ENCODE peak calls at places on chromosomes 16 and 17, in nine cellular contexts. T, F, W, Y, M, H, R, A and B are unnamed samples.

GRCh38 chr16:31700200-31700529 is 172.5 kb downstream of the AHSP start:
- DNase-seq in T (no peak), F (no peak), W (no peak), Y (peak), M (no peak), H (no peak), R (no peak), A (no peak), B (no peak)

GRCh38 chr17:6651483-6652452 is at the start of the genes C17orf100 and MED31:
- DNase-seq in T (peak), F (peak), W (peak), Y (peak), M (peak), H (peak), R (peak), A (peak), B (peak)

GRCh38 chr16:57386381-57386951 is 14.2 kb downstream of the CX3CL1 start:
- DNase-seq in T (no peak), F (no peak), W (no peak), Y (no peak), M (no peak), H (no peak), R (no peak), A (no peak), B (no peak)

GRCh38 chr17:57954421-57955182 is 610 bp downstream of the CUEDC1 start:
- DNase-seq in T (peak), F (no peak), W (peak), Y (peak), M (peak), H (no peak), R (peak), A (peak), B (no peak)

GRCh38 chr16:83433201-83433600 is 374.6 kb upstream of the HSBP1 start:
- DNase-seq in T (no peak), F (no peak), W (no peak), Y (no peak), M (no peak), H (no peak), R (no peak), A (no peak), B (no peak)

GRCh38 chr17:31820691-31821435 is 38.2 kb downstream of the COPRS start:
- DNase-seq in T (no peak), F (no peak), W (no peak), Y (no peak), M (no peak), H (no peak), R (no peak), A (no peak), B (no peak)

GRCh38 chr16:2773188-2773968 is 3.7 kb downstream of the ELOB start:
- DNase-seq in T (no peak), F (no peak), W (no peak), Y (peak), M (no peak), H (no peak), R (no peak), A (no peak), B (no peak)

GRCh38 chr16:56481468-56482112 is 30.2 kb downstream of the OGFOD1 start:
- DNase-seq in T (no peak), F (no peak), W (no peak), Y (no peak), M (no peak), H (no peak), R (no peak), A (no peak), B (no peak)

DNA sequence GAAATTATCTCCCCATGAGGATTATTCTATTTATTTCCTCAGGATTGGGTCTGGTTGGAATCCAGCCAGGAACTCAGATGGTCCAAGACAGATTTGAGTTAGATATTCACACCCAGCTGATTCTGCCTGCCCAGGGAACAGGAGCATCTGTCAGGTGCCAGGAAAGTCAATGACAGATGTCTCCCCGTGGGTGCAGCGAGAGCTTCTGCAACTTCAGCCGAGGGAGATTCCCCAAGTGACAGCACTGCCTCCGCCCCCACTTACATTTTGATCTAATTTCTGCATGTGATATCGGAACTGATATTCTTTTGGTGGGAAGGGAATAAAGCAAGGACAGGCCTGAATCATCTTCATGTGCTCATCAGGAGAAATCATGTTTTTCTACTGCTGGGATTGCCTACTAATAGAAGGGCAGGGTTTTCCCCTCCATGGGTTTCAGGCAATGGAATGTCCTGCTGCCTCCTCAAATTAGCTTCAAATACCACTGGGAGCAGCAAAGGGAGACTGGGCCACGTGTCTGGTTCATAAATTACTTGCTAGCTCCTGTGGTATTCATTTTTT is 15.7 kb upstream of the DHX8 start:
- DNase-seq in T (no peak), F (no peak), W (no peak), Y (no peak), M (no peak), H (no peak), R (no peak), A (peak), B (no peak)
- H3K27ac ChIP-seq in T (no peak), F (no peak), W (no peak), Y (no peak), M (no peak), H (no peak), R (no peak), A (no peak), B (no peak)

DNA sequence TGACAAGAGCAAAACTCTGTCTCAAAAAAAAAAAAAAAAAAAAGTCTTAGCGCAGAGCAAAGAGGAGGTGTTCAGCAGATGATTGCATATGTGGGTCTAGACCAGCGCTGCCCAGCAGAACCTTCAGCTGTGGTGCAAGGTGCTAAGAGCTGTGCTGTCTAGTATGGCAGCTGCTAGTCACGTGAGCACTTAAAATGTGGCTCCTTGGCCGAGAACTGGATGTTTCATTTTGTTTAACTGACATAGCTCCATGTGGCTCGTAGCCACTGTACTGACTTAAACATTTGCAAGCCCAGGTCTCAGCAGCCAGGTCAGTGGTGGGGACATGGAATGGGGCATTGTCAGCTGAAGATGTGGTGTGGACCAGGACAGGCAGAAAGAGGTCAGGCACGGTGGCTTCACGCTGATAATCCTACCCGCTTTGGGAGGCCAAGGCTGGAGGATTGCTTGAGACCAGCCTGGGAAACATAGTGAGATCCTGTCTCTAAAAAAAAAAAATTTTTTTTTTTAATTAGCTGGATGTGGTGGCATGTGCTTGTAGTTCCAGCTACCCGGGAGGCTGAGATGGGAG is 9.2 kb downstream of the C1QTNF1 start:
- DNase-seq in T (peak), F (no peak), W (no peak), Y (no peak), M (no peak), H (no peak), R (no peak), A (no peak), B (no peak)
- H3K27ac ChIP-seq in T (peak), F (no peak), W (no peak), Y (no peak), M (peak), H (no peak), R (no peak), A (no peak), B (no peak)

DNA sequence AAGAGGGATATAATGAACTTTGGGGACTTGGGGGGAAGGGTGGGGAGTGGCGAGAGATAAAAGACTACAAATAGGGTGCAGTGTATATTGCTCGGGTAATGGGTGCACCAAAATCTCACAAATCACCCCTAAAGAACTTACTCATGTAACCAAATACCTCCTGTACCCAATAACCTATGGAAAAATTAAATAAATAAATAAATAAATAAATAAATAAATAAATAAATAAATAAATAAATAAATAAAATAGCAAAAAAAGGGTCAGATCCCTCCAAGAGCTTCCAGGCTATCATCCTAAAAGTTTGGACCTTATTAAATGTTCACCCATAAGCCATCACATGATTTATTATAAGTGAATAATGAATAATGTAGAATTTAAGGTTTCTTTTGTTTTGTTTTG is 636.1 kb upstream of the C16orf82 start:
- DNase-seq in T (no peak), F (no peak), W (no peak), Y (no peak), M (no peak), H (no peak), R (no peak), A (no peak), B (no peak)
- H3K27ac ChIP-seq in T (no peak), F (no peak), W (no peak), Y (no peak), M (no peak), H (no peak), R (no peak), A (no peak), B (no peak)

GRCh38 chr17:69539781-69540319 is 125.4 kb downstream of the MAP2K6 start:
- DNase-seq in T (no peak), F (peak), W (no peak), Y (no peak), M (no peak), H (no peak), R (no peak), A (no peak), B (no peak)

GRCh38 chr17:69538795-69539194 is 124.3 kb downstream of the MAP2K6 start:
- DNase-seq in T (no peak), F (no peak), W (no peak), Y (no peak), M (no peak), H (no peak), R (no peak), A (no peak), B (no peak)

GRCh38 chr17:69539274-69539673 is 124.8 kb downstream of the MAP2K6 start:
- DNase-seq in T (no peak), F (no peak), W (no peak), Y (no peak), M (no peak), H (no peak), R (no peak), A (no peak), B (no peak)

GRCh38 chr17:69535022-69535570 is 120.6 kb downstream of the MAP2K6 start:
- DNase-seq in T (no peak), F (no peak), W (no peak), Y (no peak), M (no peak), H (no peak), R (no peak), A (no peak), B (no peak)

GRCh38 chr17:69540356-69540755 is 125.9 kb downstream of the MAP2K6 start:
- DNase-seq in T (no peak), F (no peak), W (no peak), Y (no peak), M (no peak), H (no peak), R (no peak), A (no peak), B (no peak)
- H3K27ac ChIP-seq in T (no peak), F (peak), W (no peak), Y (no peak), M (no peak), H (no peak), R (no peak), A (no peak), B (no peak)

DNA sequence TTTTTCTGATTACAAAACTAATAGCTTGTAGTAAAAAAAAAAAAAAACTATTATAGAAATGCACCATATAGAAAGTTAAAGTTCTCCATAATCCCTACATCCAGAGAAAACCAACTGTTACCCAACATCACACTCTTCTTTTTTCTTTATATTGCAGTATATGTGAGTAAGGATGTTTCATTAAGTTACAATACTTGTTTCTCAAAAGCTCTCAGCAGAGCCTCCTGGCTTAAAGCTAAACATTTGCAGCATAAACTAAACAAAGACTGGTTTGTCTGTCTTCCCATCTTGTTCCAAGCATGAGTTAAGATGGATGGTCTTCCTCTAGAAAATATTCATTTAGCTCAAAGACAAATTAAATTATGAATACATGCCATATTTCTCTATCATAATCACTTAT is 25.2 kb downstream of the GRB2 start:
- DNase-seq in T (no peak), F (peak), W (no peak), Y (no peak), M (no peak), H (no peak), R (no peak), A (no peak), B (no peak)
- H3K27ac ChIP-seq in T (no peak), F (no peak), W (no peak), Y (no peak), M (no peak), H (no peak), R (no peak), A (no peak), B (no peak)

DNA sequence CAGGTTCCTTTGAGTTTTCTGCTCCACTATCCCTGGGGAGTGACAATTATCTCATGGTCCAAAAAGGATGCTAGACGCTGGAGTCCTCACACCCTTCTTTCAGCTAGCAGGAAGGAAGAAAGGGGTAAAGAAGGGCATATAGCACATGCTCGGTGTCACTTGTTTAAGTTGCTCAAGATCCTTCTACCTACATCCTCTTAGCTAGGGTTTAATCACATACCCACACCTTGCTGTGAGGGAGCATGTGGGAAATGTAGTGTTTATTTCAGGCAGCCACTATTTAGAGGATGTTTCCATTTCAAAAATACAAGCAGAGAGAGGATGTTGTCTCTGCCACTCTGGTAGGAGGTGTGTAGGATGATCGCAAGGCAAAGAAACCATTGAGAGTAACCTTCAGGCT is 4.5 kb downstream of the PRKCB start:
- DNase-seq in T (no peak), F (no peak), W (no peak), Y (no peak), M (no peak), H (no peak), R (no peak), A (no peak), B (peak)
- H3K27ac ChIP-seq in T (no peak), F (no peak), W (no peak), Y (no peak), M (no peak), H (no peak), R (no peak), A (no peak), B (no peak)

GRCh38 chr16:87947356-87948118 is 3.7 kb upstream of the BANP start:
- DNase-seq in T (no peak), F (no peak), W (no peak), Y (no peak), M (no peak), H (no peak), R (no peak), A (no peak), B (no peak)
- H3K27ac ChIP-seq in T (no peak), F (no peak), W (peak), Y (no peak), M (no peak), H (no peak), R (peak), A (no peak), B (no peak)

GRCh38 chr17:48800626-48801217 is 16.3 kb downstream of the TTLL6 start:
- DNase-seq in T (no peak), F (no peak), W (no peak), Y (no peak), M (no peak), H (no peak), R (no peak), A (no peak), B (no peak)
- H3K27ac ChIP-seq in T (no peak), F (no peak), W (no peak), Y (no peak), M (no peak), H (no peak), R (no peak), A (no peak), B (no peak)

GRCh38 chr17:81359218-81359617 is 36.0 kb upstream of the BAHCC1 start:
- DNase-seq in T (no peak), F (no peak), W (no peak), Y (peak), M (no peak), H (no peak), R (no peak), A (no peak), B (no peak)

GRCh38 chr17:81350320-81350686 is 45.0 kb upstream of the BAHCC1 start:
- DNase-seq in T (no peak), F (no peak), W (no peak), Y (no peak), M (no peak), H (no peak), R (no peak), A (no peak), B (no peak)

GRCh38 chr17:81354944-81355327 is 40.3 kb upstream of the BAHCC1 start:
- DNase-seq in T (no peak), F (no peak), W (no peak), Y (no peak), M (no peak), H (no peak), R (no peak), A (no peak), B (no peak)

GRCh38 chr17:81349397-81350319 is 45.6 kb upstream of the BAHCC1 start:
- DNase-seq in T (peak), F (no peak), W (no peak), Y (peak), M (no peak), H (no peak), R (no peak), A (no peak), B (no peak)

DNA sequence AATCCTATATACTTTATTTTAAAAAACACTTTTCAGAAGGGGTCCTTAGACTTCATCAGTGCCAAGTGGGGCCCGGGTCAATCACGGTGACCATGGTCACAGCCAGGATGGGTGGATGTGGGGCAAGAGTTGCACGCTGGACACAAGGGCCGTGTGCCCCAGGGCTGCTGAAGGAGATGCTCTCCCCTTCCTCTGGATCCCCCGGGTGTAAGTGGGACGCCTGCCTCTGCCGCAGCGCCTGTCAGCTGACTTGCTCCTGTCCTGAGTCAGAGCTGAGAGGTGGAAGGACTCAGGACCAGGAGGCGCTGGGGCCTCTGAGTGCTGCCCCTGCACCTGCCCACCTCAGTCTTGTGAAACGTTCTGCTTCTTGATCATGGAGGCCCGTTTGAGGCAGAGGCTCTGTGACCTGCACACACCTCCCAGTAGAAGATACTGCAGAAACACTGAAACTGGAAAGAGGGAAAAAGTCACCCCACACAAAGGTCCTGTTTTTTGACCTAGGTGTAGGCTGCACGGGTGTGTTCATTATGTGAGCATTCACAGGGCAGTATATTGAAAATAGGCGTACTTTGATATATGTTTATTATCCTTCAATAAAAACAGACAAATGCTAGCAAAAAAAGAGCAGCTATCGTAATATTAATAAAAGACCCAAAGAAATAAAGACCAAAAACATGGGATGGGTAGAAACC is 40.9 kb upstream of the BAHCC1 start:
- DNase-seq in T (no peak), F (no peak), W (no peak), Y (no peak), M (no peak), H (no peak), R (no peak), A (no peak), B (no peak)
- H3K27ac ChIP-seq in T (no peak), F (no peak), W (no peak), Y (no peak), M (no peak), H (no peak), R (no peak), A (no peak), B (no peak)